ENCODE peak calls at places on chromosomes 12 and 14, in four cellular contexts. Y, C, O and T are unnamed samples.

GRCh38 chr14:100443643-100444042 is 120.5 kb downstream of the SLC25A47 start:
- DNase-seq in Y (no peak), C (no peak), O (peak; percentile 75), T (no peak)

GRCh38 chr14:64755661-64756265 is 51.5 kb downstream of the PLEKHG3 start:
- DNase-seq in Y (peak; percentile 63), C (peak; percentile 70), O (peak; percentile 56), T (no peak)

GRCh38 chr14:96178674-96179321 is 25.8 kb upstream of the BDKRB2 start:
- DNase-seq in Y (no peak), C (no peak), O (peak; percentile 17), T (no peak)

GRCh38 chr12:69879007-69879960 is 54.3 kb downstream of the MYRFL start:
- DNase-seq in Y (peak; percentile 70), C (peak; percentile 64), O (peak; percentile 82), T (peak; percentile 83)

GRCh38 chr12:48883305-48884171 is 17.9 kb upstream of the RND1 start:
- DNase-seq in Y (no peak), C (no peak), O (no peak), T (no peak)

GRCh38 chr14:97703006-97703760 is 906.0 kb downstream of the VRK1 start:
- DNase-seq in Y (peak; percentile 52), C (no peak), O (no peak), T (no peak)

GRCh38 chr12:89448951-89449371 is 75.6 kb downstream of the GALNT4 start:
- DNase-seq in Y (no peak), C (no peak), O (peak; percentile 20), T (no peak)

GRCh38 chr12:117508468-117508867 is 147.0 kb upstream of the NOS1 start:
- DNase-seq in Y (no peak), C (no peak), O (no peak), T (no peak)

GRCh38 chr12:76064904-76065303 is 19.6 kb downstream of the NAP1L1 start:
- DNase-seq in Y (no peak), C (no peak), O (no peak), T (no peak)

GRCh38 chr14:70640938-70641547 is 673 bp upstream of the TTC9 start:
- DNase-seq in Y (peak; percentile 54), C (peak; percentile 47), O (peak; percentile 45), T (peak; percentile 61)

GRCh38 chr12:2547273-2548044 is 247.3 kb upstream of the FKBP4 start:
- DNase-seq in Y (no peak), C (peak; percentile 71), O (no peak), T (no peak)

GRCh38 chr14:98826618-98827017 is 445.4 kb downstream of the BCL11B start:
- DNase-seq in Y (no peak), C (no peak), O (no peak), T (no peak)